ENCODE peak calls at places on chromosomes 7 and 10, in eight cellular contexts. M is neural crest cell; L is adrenal gland; H is iPS-NIHi11; S is DMS 273 treated with DMSO at 0.1 percent for 48 hours; V is activated CD4-positive, CD25-positive, alpha-beta regulatory T cell; F is stimulated activated CD4-positive, alpha-beta T cell treated with anti-CD3 and anti-CD28 coated beads, Interleukin-1b, Interleukin-23, amount 100 ng/mL, for 48 hours; E is right cardiac atrium. U is an unnamed sample.

GRCh38 chr10:43076876-43077420 is at the start of gene RET:
- DNase-seq in M (no peak), L (no peak), H (peak), S (no peak), V (no peak), F (peak), E (no peak), U (no peak)

GRCh38 chr7:26397326-26397725 is 105.7 kb downstream of the SNX10 start:
- DNase-seq in M (no peak), L (peak), H (no peak), S (peak), V (no peak), F (no peak), E (no peak), U (no peak)

GRCh38 chr10:14603539-14604102 is 171.1 kb downstream of the FAM107B start:
- DNase-seq in M (peak), L (no peak), H (peak), S (no peak), V (no peak), F (no peak), E (no peak), U (no peak)

GRCh38 chr10:974038-974784 is 14.0 kb upstream of the GTPBP4 start:
- DNase-seq in M (no peak), L (peak), H (no peak), S (no peak), V (no peak), F (no peak), E (no peak), U (no peak)

GRCh38 chr10:98446121-98446655 is 547 bp downstream of the HPS1 start:
- DNase-seq in M (peak), L (peak), H (peak), S (no peak), V (peak), F (peak), E (peak), U (no peak)

GRCh38 chr10:59907537-59907917 is 1.2 kb upstream of the CCDC6 start:
- DNase-seq in M (no peak), L (no peak), H (no peak), S (no peak), V (no peak), F (no peak), E (no peak), U (no peak)

GRCh38 chr10:5364916-5365434 is at the start of gene UCN3:
- DNase-seq in M (no peak), L (no peak), H (no peak), S (no peak), V (no peak), F (no peak), E (no peak), U (no peak)

GRCh38 chr7:5482020-5482498 is 58.4 kb upstream of the TNRC18 start:
- DNase-seq in M (no peak), L (no peak), H (no peak), S (no peak), V (no peak), F (no peak), E (no peak), U (no peak)

GRCh38 chr7:151408839-151409554 is 841 bp downstream of the WDR86 start:
- DNase-seq in M (peak), L (no peak), H (peak), S (no peak), V (no peak), F (no peak), E (peak), U (no peak)

GRCh38 chr7:125363873-125364272 is 434.2 kb upstream of the POT1 start:
- DNase-seq in M (no peak), L (no peak), H (no peak), S (no peak), V (no peak), F (no peak), E (no peak), U (no peak)

GRCh38 chr7:2604608-2605174 is 27.1 kb upstream of the TTYH3 start:
- DNase-seq in M (no peak), L (no peak), H (peak), S (no peak), V (no peak), F (no peak), E (peak), U (peak)

GRCh38 chr7:34121366-34121765 is 216.0 kb downstream of the BMPER start:
- DNase-seq in M (no peak), L (no peak), H (no peak), S (no peak), V (no peak), F (no peak), E (no peak), U (no peak)

GRCh38 chr7:8111282-8111681 is 142.7 kb downstream of the GLCCI1 start:
- DNase-seq in M (no peak), L (no peak), H (peak), S (no peak), V (no peak), F (no peak), E (no peak), U (no peak)

GRCh38 chr7:45174966-45175765 is 17.6 kb downstream of the RAMP3 start:
- DNase-seq in M (no peak), L (no peak), H (no peak), S (no peak), V (no peak), F (no peak), E (peak), U (no peak)

GRCh38 chr10:33211123-33211878 is 123.2 kb downstream of the NRP1 start:
- DNase-seq in M (no peak), L (no peak), H (no peak), S (no peak), V (no peak), F (peak), E (peak), U (no peak)

GRCh38 chr10:34736976-34737771 is 77.9 kb downstream of the PARD3 start:
- DNase-seq in M (no peak), L (no peak), H (no peak), S (no peak), V (no peak), F (no peak), E (no peak), U (no peak)

GRCh38 chr10:67839957-67840356 is 2.0 kb upstream of the DNAJC12 start:
- DNase-seq in M (no peak), L (no peak), H (no peak), S (no peak), V (no peak), F (no peak), E (no peak), U (no peak)

GRCh38 chr7:46191776-46192175 is 270.7 kb upstream of the IGFBP3 start:
- DNase-seq in M (no peak), L (no peak), H (no peak), S (no peak), V (no peak), F (no peak), E (no peak), U (no peak)

GRCh38 chr7:778968-779451 is 51.9 kb upstream of the PRKAR1B start:
- DNase-seq in M (no peak), L (no peak), H (no peak), S (peak), V (no peak), F (no peak), E (peak), U (no peak)

GRCh38 chr10:93006435-93007039 is 54.1 kb upstream of the CYP26C1 start:
- DNase-seq in M (no peak), L (peak), H (peak), S (no peak), V (no peak), F (no peak), E (no peak), U (no peak)

GRCh38 chr10:7389346-7389745 is 21.5 kb downstream of the SFMBT2 start:
- DNase-seq in M (no peak), L (no peak), H (no peak), S (no peak), V (no peak), F (no peak), E (no peak), U (no peak)

GRCh38 chr7:69429817-69430501 is 168.3 kb upstream of the AUTS2 start:
- DNase-seq in M (no peak), L (peak), H (no peak), S (no peak), V (no peak), F (no peak), E (peak), U (no peak)

GRCh38 chr7:89401690-89402089 is 606.2 kb upstream of the TEX47 start:
- DNase-seq in M (no peak), L (no peak), H (no peak), S (no peak), V (no peak), F (no peak), E (no peak), U (no peak)

GRCh38 chr7:19249281-19249680 is 104.1 kb upstream of the FERD3L start:
- DNase-seq in M (no peak), L (no peak), H (no peak), S (no peak), V (no peak), F (no peak), E (no peak), U (no peak)

GRCh38 chr10:122173766-122174435 is 97.2 kb upstream of the BTBD16 start:
- DNase-seq in M (no peak), L (no peak), H (no peak), S (no peak), V (no peak), F (no peak), E (no peak), U (no peak)

GRCh38 chr7:130021105-130021834 is 29.9 kb downstream of the ZC3HC1 start:
- DNase-seq in M (no peak), L (peak), H (no peak), S (no peak), V (no peak), F (no peak), E (no peak), U (no peak)

GRCh38 chr7:43872401-43873165 is 3.3 kb upstream of the MRPS24 start:
- DNase-seq in M (no peak), L (peak), H (no peak), S (no peak), V (no peak), F (no peak), E (peak), U (no peak)

GRCh38 chr7:130063036-130063435 is 7.3 kb upstream of the KLHDC10 start:
- DNase-seq in M (peak), L (peak), H (peak), S (no peak), V (peak), F (peak), E (peak), U (peak)

GRCh38 chr7:96303686-96304443 is 18.0 kb downstream of the SLC25A13 start:
- DNase-seq in M (no peak), L (no peak), H (no peak), S (no peak), V (no peak), F (no peak), E (no peak), U (no peak)

GRCh38 chr7:70355591-70356323 is 757.5 kb downstream of the AUTS2 start:
- DNase-seq in M (no peak), L (no peak), H (no peak), S (peak), V (no peak), F (no peak), E (no peak), U (no peak)

GRCh38 chr7:140696024-140696678 is 357 bp upstream of the NDUFB2 start:
- DNase-seq in M (no peak), L (peak), H (peak), S (peak), V (peak), F (peak), E (peak), U (peak)

GRCh38 chr10:98425511-98426352 is 10.8 kb upstream of the PYROXD2 start:
- DNase-seq in M (peak), L (peak), H (peak), S (no peak), V (peak), F (peak), E (peak), U (no peak)

GRCh38 chr10:23516530-23516929 is 77.7 kb downstream of the OTUD1 start:
- DNase-seq in M (no peak), L (peak), H (peak), S (no peak), V (no peak), F (no peak), E (no peak), U (no peak)